ENCODE peak calls at places on chromosomes 6 and 20, in four cellular contexts. One of them, this sample, is unnamed.

GRCh38 chr6:12185081-12185673 is 105.0 kb upstream of the EDN1 start:
- DNase-seq in BJ: no peak
- DNase-seq in activated naive CD8-positive, alpha-beta T cell treated with anti-CD3 and anti-CD28 coated beads for 36 hours: no peak
- DNase-seq in nephron progenitor cell: no peak
- DNase-seq in this sample: no peak

GRCh38 chr6:136920858-136921520 is 1.1 kb upstream of the SLC35D3 start:
- DNase-seq in nephron progenitor cell: peak
- DNase-seq in BJ: no peak
- DNase-seq in activated naive CD8-positive, alpha-beta T cell treated with anti-CD3 and anti-CD28 coated beads for 36 hours: peak
- DNase-seq in this sample: no peak

GRCh38 chr6:164034602-164035140 is 620.2 kb downstream of the QKI start:
- DNase-seq in nephron progenitor cell: no peak
- DNase-seq in activated naive CD8-positive, alpha-beta T cell treated with anti-CD3 and anti-CD28 coated beads for 36 hours: no peak
- DNase-seq in BJ: no peak
- DNase-seq in this sample: no peak

GRCh38 chr6:63558270-63558669 is 14.0 kb upstream of the LOC128125822 start:
- DNase-seq in nephron progenitor cell: no peak
- DNase-seq in activated naive CD8-positive, alpha-beta T cell treated with anti-CD3 and anti-CD28 coated beads for 36 hours: no peak
- DNase-seq in BJ: no peak
- DNase-seq in this sample: no peak

GRCh38 chr6:10824819-10825218 is 13.5 kb downstream of the MAK start:
- DNase-seq in activated naive CD8-positive, alpha-beta T cell treated with anti-CD3 and anti-CD28 coated beads for 36 hours: no peak
- DNase-seq in nephron progenitor cell: no peak
- DNase-seq in BJ: no peak
- DNase-seq in this sample: no peak

GRCh38 chr20:219290-220115 is 7.6 kb upstream of the DEFB129 start:
- DNase-seq in activated naive CD8-positive, alpha-beta T cell treated with anti-CD3 and anti-CD28 coated beads for 36 hours: no peak
- DNase-seq in BJ: no peak
- DNase-seq in nephron progenitor cell: peak
- DNase-seq in this sample: peak

GRCh38 chr6:133291671-133292070 is 50.5 kb downstream of the EYA4 start:
- DNase-seq in activated naive CD8-positive, alpha-beta T cell treated with anti-CD3 and anti-CD28 coated beads for 36 hours: no peak
- DNase-seq in BJ: no peak
- DNase-seq in nephron progenitor cell: no peak
- DNase-seq in this sample: no peak

GRCh38 chr6:167272618-167273379 is 18.3 kb upstream of the UNC93A start:
- DNase-seq in BJ: no peak
- DNase-seq in activated naive CD8-positive, alpha-beta T cell treated with anti-CD3 and anti-CD28 coated beads for 36 hours: no peak
- DNase-seq in nephron progenitor cell: no peak
- DNase-seq in this sample: no peak

GRCh38 chr6:156828280-156828703 is 51.1 kb downstream of the ARID1B start:
- DNase-seq in nephron progenitor cell: no peak
- DNase-seq in BJ: peak
- DNase-seq in activated naive CD8-positive, alpha-beta T cell treated with anti-CD3 and anti-CD28 coated beads for 36 hours: peak
- DNase-seq in this sample: no peak

GRCh38 chr6:134574491-134574890 is 256.6 kb upstream of the SGK1 start:
- DNase-seq in activated naive CD8-positive, alpha-beta T cell treated with anti-CD3 and anti-CD28 coated beads for 36 hours: no peak
- DNase-seq in BJ: no peak
- DNase-seq in nephron progenitor cell: no peak
- DNase-seq in this sample: no peak

GRCh38 chr20:34459209-34459608 is 57.0 kb upstream of the DYNLRB1 start:
- DNase-seq in BJ: no peak
- DNase-seq in activated naive CD8-positive, alpha-beta T cell treated with anti-CD3 and anti-CD28 coated beads for 36 hours: no peak
- DNase-seq in nephron progenitor cell: no peak
- DNase-seq in this sample: no peak

GRCh38 chr6:106168097-106168888 is 82.2 kb downstream of the PRDM1 start:
- DNase-seq in BJ: no peak
- DNase-seq in nephron progenitor cell: no peak
- DNase-seq in activated naive CD8-positive, alpha-beta T cell treated with anti-CD3 and anti-CD28 coated beads for 36 hours: no peak
- DNase-seq in this sample: no peak

GRCh38 chr20:50142812-50143211 is 10.7 kb downstream of the PEDS1 start:
- DNase-seq in activated naive CD8-positive, alpha-beta T cell treated with anti-CD3 and anti-CD28 coated beads for 36 hours: no peak
- DNase-seq in nephron progenitor cell: no peak
- DNase-seq in BJ: no peak
- DNase-seq in this sample: no peak

GRCh38 chr6:37451411-37452273 is 18.6 kb downstream of the CMTR1 start:
- DNase-seq in BJ: no peak
- DNase-seq in activated naive CD8-positive, alpha-beta T cell treated with anti-CD3 and anti-CD28 coated beads for 36 hours: no peak
- DNase-seq in nephron progenitor cell: no peak
- DNase-seq in this sample: no peak

GRCh38 chr6:15329154-15329781 is 83.4 kb downstream of the JARID2 start:
- DNase-seq in BJ: peak
- DNase-seq in activated naive CD8-positive, alpha-beta T cell treated with anti-CD3 and anti-CD28 coated beads for 36 hours: no peak
- DNase-seq in nephron progenitor cell: no peak
- DNase-seq in this sample: no peak

GRCh38 chr6:36624461-36625160 is 30.4 kb downstream of the SRSF3 start:
- DNase-seq in BJ: no peak
- DNase-seq in activated naive CD8-positive, alpha-beta T cell treated with anti-CD3 and anti-CD28 coated beads for 36 hours: no peak
- DNase-seq in nephron progenitor cell: no peak
- DNase-seq in this sample: no peak

GRCh38 chr6:57021086-57021720 is 25.3 kb upstream of the KIAA1586 start:
- DNase-seq in nephron progenitor cell: peak
- DNase-seq in activated naive CD8-positive, alpha-beta T cell treated with anti-CD3 and anti-CD28 coated beads for 36 hours: no peak
- DNase-seq in BJ: peak
- DNase-seq in this sample: peak

GRCh38 chr20:46642265-46642942 is 8.9 kb downstream of the SLC13A3 start:
- DNase-seq in activated naive CD8-positive, alpha-beta T cell treated with anti-CD3 and anti-CD28 coated beads for 36 hours: no peak
- DNase-seq in BJ: no peak
- DNase-seq in nephron progenitor cell: no peak
- DNase-seq in this sample: no peak

This sample was measured in HEK293T.